ENCODE peak calls at places on chromosome 2, in four cellular contexts. C is spleen, Y is H1, D is colonic mucosa. S is an unnamed sample.
A peak's percentile ranks its signal among the peaks of the same experiment; 100 is the strongest.

GRCh38 chr2:19292007-19292406 is 66.4 kb downstream of the OSR1 start:
- DNase-seq in C (no peak), Y (no peak), D (no peak), S (peak; percentile 6)

GRCh38 chr2:68318686-68319396 is 908 bp downstream of the CNRIP1 start:
- DNase-seq in C (peak; percentile 78), Y (no peak), D (peak; percentile 20), S (peak; percentile 16)

GRCh38 chr2:224268441-224268840 is 133.5 kb downstream of the FAM124B start:
- DNase-seq in Y (no peak), D (no peak), C (no peak), S (peak; percentile 94)

GRCh38 chr2:149544692-149545091 is 42.9 kb downstream of the MMADHC start:
- DNase-seq in Y (no peak), C (no peak), D (no peak), S (no peak)

GRCh38 chr2:239319261-239319661 is 81.6 kb downstream of the HDAC4 start:
- DNase-seq in C (peak; percentile 83), Y (no peak), D (peak; percentile 51), S (peak; percentile 50)

GRCh38 chr2:96772903-96773675 is 12.4 kb downstream of the CNNM4 start:
- DNase-seq in D (no peak), C (no peak), Y (no peak), S (no peak)

GRCh38 chr2:179440642-179441251 is 176.1 kb upstream of the SESTD1 start:
- DNase-seq in D (no peak), C (no peak), Y (no peak), S (peak; percentile 60)

GRCh38 chr2:215409331-215410127 is 26.3 kb downstream of the FN1 start:
- DNase-seq in Y (no peak), D (no peak), C (no peak), S (peak; percentile 65)

GRCh38 chr2:174039551-174040416 is 74.6 kb upstream of the SP3 start:
- DNase-seq in Y (peak; percentile 77), D (peak; percentile 91), C (peak; percentile 93), S (peak; percentile 97)

GRCh38 chr2:142933916-142934315 is 56.5 kb downstream of the KYNU start:
- DNase-seq in Y (no peak), C (no peak), D (no peak), S (no peak)

GRCh38 chr2:29343830-29344229 is 228.6 kb downstream of the CLIP4 start:
- DNase-seq in D (no peak), C (no peak), Y (no peak), S (no peak)

GRCh38 chr2:47512581-47513083 is 109.7 kb downstream of the MSH2 start:
- DNase-seq in Y (no peak), D (no peak), C (no peak), S (no peak)

GRCh38 chr2:98458207-98458606 is 13.5 kb downstream of the INPP4A start:
- DNase-seq in D (no peak), C (no peak), Y (no peak), S (peak; percentile 62)

GRCh38 chr2:169928463-169928864 is 101.2 kb downstream of the UBR3 start:
- DNase-seq in Y (no peak), C (no peak), D (no peak), S (peak; percentile 67)

GRCh38 chr2:202681688-202682205 is 47.0 kb downstream of the FAM117B start:
- DNase-seq in C (no peak), D (peak; percentile 23), Y (no peak), S (no peak)

GRCh38 chr2:196718394-196718793 is 78.9 kb downstream of the CCDC150 start:
- DNase-seq in C (no peak), D (no peak), Y (no peak), S (peak; percentile 42)

GRCh38 chr2:66675596-66675995 is 240.7 kb downstream of the MEIS1 start:
- DNase-seq in D (no peak), C (no peak), Y (no peak), S (no peak)

GRCh38 chr2:132400169-132400900 is 16.3 kb upstream of the GPR39 start:
- DNase-seq in Y (no peak), D (no peak), C (no peak), S (peak; percentile 68)

GRCh38 chr2:203740741-203741363 is 34.4 kb downstream of the CD28 start:
- DNase-seq in C (no peak), D (no peak), Y (no peak), S (peak; percentile 76)

GRCh38 chr2:151029406-151030157 is 232.1 kb downstream of the RBM43 start:
- DNase-seq in C (no peak), D (no peak), Y (no peak), S (peak; percentile 94)

GRCh38 chr2:150630587-150631235 is 143.2 kb upstream of the RND3 start:
- DNase-seq in Y (no peak), C (no peak), D (no peak), S (peak; percentile 53)

GRCh38 chr2:237868631-237869356 is 9.4 kb downstream of the RAMP1 start:
- DNase-seq in D (no peak), Y (no peak), C (no peak), S (peak; percentile 78)

GRCh38 chr2:61822255-61822654 is 31.6 kb downstream of the FAM161A start:
- DNase-seq in D (no peak), Y (no peak), C (no peak), S (no peak)

GRCh38 chr2:231670892-231671616 is 37.3 kb upstream of the PTMA start:
- DNase-seq in D (peak; percentile 80), C (peak; percentile 87), Y (no peak), S (no peak)

GRCh38 chr2:56130463-56131070 is 53.2 kb upstream of the CCDC85A start:
- DNase-seq in C (no peak), D (no peak), Y (no peak), S (peak; percentile 54)

GRCh38 chr2:55948176-55948921 is 24.8 kb upstream of the EFEMP1 start:
- DNase-seq in C (no peak), D (no peak), Y (no peak), S (peak; percentile 36)

GRCh38 chr2:170276926-170277571 is 99.1 kb downstream of the MYO3B start:
- DNase-seq in Y (no peak), D (no peak), C (no peak), S (no peak)

GRCh38 chr2:101023327-101024107 is 21.4 kb downstream of the RPL31 start:
- DNase-seq in C (no peak), Y (no peak), D (no peak), S (no peak)

GRCh38 chr2:101577173-101577572 is 102.3 kb upstream of the RFX8 start:
- DNase-seq in Y (no peak), D (no peak), C (no peak), S (peak; percentile 14)

GRCh38 chr2:217399288-217399687 is 539.4 kb upstream of the TNP1 start:
- DNase-seq in Y (no peak), C (no peak), D (no peak), S (peak; percentile 64)

GRCh38 chr2:132589060-132589765 is 80.8 kb downstream of the LYPD1 start:
- DNase-seq in C (no peak), D (no peak), Y (no peak), S (no peak)

GRCh38 chr2:149200109-149200520 is 130.3 kb upstream of the LYPD6 start:
- DNase-seq in Y (no peak), D (no peak), C (no peak), S (peak; percentile 6)

GRCh38 chr2:9753665-9754531 is 89.4 kb upstream of the TAF1B start:
- DNase-seq in C (no peak), Y (no peak), D (peak; percentile 48), S (no peak)
- H3K4me3 ChIP-seq in C (no peak overlapping the region), Y (no peak overlapping the region), D (peak overlapping the region; percentile 8), S (no peak overlapping the region)

GRCh38 chr2:192940767-192941166 is 746.0 kb upstream of the TMEFF2 start:
- DNase-seq in C (no peak), D (no peak), Y (no peak), S (no peak)
- TF ChIP-seq CTCF in C (no peak), D (no peak), Y (no peak), S (no peak)

DNA sequence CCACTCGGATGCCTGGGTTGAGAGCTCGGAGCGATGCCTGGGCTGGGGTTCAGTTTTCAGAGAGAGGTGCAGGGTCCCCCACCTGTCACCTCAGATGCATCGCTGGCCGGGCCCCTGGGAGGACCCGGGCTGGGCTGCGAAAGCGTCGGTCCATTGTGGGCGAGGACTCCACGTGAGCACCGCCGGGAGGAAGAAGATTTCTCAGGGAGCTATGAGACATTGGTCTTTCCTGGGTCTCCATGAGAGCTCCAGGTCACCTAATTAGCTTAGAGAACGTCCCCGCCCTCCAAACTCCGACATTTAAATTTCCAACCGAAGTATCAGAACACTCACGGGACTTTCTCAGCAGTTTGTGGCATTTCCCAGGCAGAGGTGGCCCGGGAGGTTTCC is 2.2 kb downstream of the FBLN7 start:
- DNase-seq in Y (no peak), D (no peak), C (no peak), S (no peak)
- H3K4me3 ChIP-seq in Y (peak overlapping the region; percentile 32), D (no peak overlapping the region), C (no peak overlapping the region), S (peak overlapping the region; percentile 34)

GRCh38 chr2:5077479-5078089 is 614.6 kb upstream of the SOX11 start:
- DNase-seq in D (no peak), C (no peak), Y (no peak), S (no peak)
- TF ChIP-seq CTCF in D (no peak), C (no peak), Y (no peak), S (no peak)

GRCh38 chr2:104758199-104758620 is 95.7 kb upstream of the POU3F3 start:
- DNase-seq in D (no peak), C (no peak), Y (peak; percentile 77), S (no peak)
- H3K4me3 ChIP-seq in D (no peak overlapping the region), C (no peak overlapping the region), Y (no peak overlapping the region), S (no peak overlapping the region)

GRCh38 chr2:229821353-229821752 is 100.5 kb downstream of the TRIP12 start:
- DNase-seq in D (no peak), Y (no peak), C (no peak), S (no peak)

DNA sequence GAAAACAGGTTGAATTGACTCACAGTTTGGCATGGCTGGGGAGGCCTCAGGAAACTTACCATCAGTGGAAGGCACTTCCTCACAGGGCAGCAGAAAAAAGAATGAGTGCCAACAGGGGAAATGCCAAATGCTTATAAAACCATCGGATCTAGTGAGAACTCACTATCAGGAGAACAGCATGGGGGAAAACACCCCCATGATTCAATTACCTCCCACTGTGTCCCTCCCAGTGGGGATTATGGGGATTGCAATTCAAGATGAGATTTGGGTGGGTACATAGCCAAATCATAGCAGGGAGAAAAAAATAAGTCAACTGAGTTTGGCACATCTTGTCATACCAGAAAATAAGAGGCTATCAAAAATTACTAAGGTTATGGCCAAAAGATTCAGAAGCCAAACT is 96.3 kb downstream of the TRIP12 start:
- DNase-seq in C (no peak), Y (no peak), D (no peak), S (no peak)
- TF ChIP-seq CTCF in C (no peak), Y (no peak), D (no peak), S (peak; percentile 2)